ENCODE peak calls at places on chromosomes 4 and X, in five cellular contexts. J is SK-N-SH, U is HepG2, N is GM12878, G is K562. E is an unnamed sample.
A peak's percentile ranks its signal among the peaks of the same experiment; 100 is the strongest.

GRCh38 chr4:148831945-148832344 is 389.7 kb upstream of the NR3C2 start:
- DNase-seq in N (no peak), G (no peak), U (no peak), J (no peak), E (peak; percentile 4)

GRCh38 chr4:124713213-124713592 is 671 bp upstream of the ANKRD50 start:
- DNase-seq in G (peak; percentile 93), J (peak; percentile 76), U (peak; percentile 80), N (no peak), E (peak; percentile 79)

GRCh38 chr4:57490520-57490919 is 380.3 kb upstream of the IGFBP7 start:
- DNase-seq in G (no peak), U (no peak), J (no peak), N (no peak), E (no peak)

GRCh38 chr4:13541176-13541604 is 3.1 kb downstream of the NKX3-2 start:
- DNase-seq in U (no peak), J (peak; percentile 31), N (no peak), G (no peak), E (no peak)

GRCh38 chrX:71532078-71532752 is 689 bp upstream of the OGT start:
- DNase-seq in G (peak; percentile 69), N (no peak), J (no peak), U (no peak), E (no peak)

GRCh38 chr4:168183717-168184571 is 91.6 kb downstream of the ANXA10 start:
- DNase-seq in G (peak; percentile 36), N (peak; percentile 12), U (peak; percentile 14), J (peak; percentile 49), E (peak; percentile 43)

GRCh38 chr4:123352240-123352945 is 44.2 kb upstream of the SPRY1 start:
- DNase-seq in U (no peak), G (no peak), J (no peak), N (no peak), E (no peak)

GRCh38 chr4:128782875-128783614 is 26.5 kb upstream of the JADE1 start:
- DNase-seq in G (peak; percentile 12), N (no peak), J (no peak), U (no peak), E (no peak)

GRCh38 chr4:26140150-26140898 is 180.5 kb upstream of the RBPJ start:
- DNase-seq in N (no peak), U (no peak), G (no peak), J (no peak), E (no peak)

GRCh38 chr4:8641256-8641655 is 48.7 kb downstream of the CPZ start:
- DNase-seq in G (no peak), N (no peak), U (no peak), J (no peak), E (no peak)

GRCh38 chr4:37988670-37989069 is 28.5 kb downstream of the PTTG2 start:
- DNase-seq in U (no peak), N (no peak), G (no peak), J (no peak), E (no peak)

GRCh38 chr4:139872274-139872673 is 206.7 kb downstream of the MGST2 start:
- DNase-seq in J (no peak), N (no peak), G (no peak), U (peak; percentile 47), E (no peak)

GRCh38 chr4:94582517-94582916 is 130.8 kb downstream of the PDLIM5 start:
- DNase-seq in N (no peak), J (no peak), G (no peak), U (no peak), E (no peak)

GRCh38 chrX:153830632-153831434 is 489 bp upstream of the PDZD4 start:
- DNase-seq in G (no peak), J (peak; percentile 79), N (no peak), U (no peak), E (no peak)

GRCh38 chr4:138734746-138735145 is 280.8 kb upstream of the NOCT start:
- DNase-seq in U (no peak), G (no peak), J (no peak), N (no peak), E (no peak)

GRCh38 chr4:100288811-100289529 is 98.7 kb upstream of the DDIT4L start:
- DNase-seq in G (no peak), J (no peak), U (no peak), N (no peak), E (no peak)

GRCh38 chr4:46258436-46258835 is 131.5 kb downstream of the GABRA2 start:
- DNase-seq in G (no peak), U (no peak), J (no peak), N (no peak), E (no peak)

GRCh38 chr4:10613926-10614478 is 70.6 kb downstream of the CLNK start:
- DNase-seq in U (no peak), G (no peak), J (no peak), N (no peak), E (no peak)

GRCh38 chr4:152020073-152020472 is 259.3 kb upstream of the GATB start:
- DNase-seq in N (no peak), J (no peak), U (no peak), G (no peak), E (no peak)

GRCh38 chr4:180925800-180926199 is 1317.4 kb upstream of the TENM3 start:
- DNase-seq in G (no peak), N (no peak), J (no peak), U (no peak), E (no peak)

DNA sequence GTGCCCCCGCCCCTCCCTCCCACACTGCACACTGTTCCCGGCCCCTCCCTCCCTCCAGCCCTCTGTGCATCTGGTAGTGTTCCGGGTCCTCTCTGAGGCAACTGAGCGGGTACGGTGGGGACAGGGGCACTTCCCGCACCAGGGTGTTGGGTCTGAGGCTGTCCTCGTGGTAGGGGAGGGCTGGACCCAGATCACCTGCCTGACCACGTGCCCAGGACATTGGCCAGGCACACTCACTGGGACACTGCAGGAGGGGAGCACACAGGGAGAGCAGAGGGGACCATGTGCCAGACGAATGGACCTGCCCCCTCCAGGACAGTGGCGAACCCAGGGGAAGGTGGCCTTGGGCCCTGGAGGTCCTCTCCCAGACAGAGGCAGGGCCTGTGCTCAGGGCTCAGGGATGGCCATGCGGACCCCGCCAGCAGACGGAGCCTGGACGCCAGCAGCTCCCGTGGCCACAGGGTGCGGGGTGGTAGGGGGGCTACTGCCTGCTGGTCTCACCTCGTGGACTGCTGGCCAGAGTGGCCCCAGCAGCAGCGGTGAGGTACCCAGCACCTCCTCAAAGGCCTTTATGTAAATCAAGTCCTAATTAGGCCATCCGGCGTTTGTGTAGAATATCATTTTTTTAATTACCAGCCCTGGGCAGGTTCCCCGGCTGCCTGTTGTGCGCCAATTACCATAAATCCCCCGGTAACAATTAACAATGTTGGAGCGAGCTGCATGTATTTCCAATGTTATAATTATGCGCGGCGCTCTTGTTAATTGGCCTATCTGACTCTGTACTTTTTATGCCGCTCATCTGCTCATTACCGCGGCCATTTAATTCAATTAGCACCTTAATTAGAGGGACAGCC is 106.9 kb downstream of the FAM53A start:
- DNase-seq in N (no peak), G (no peak), J (no peak), U (no peak), E (no peak)
- TF ChIP-seq REST in N (no peak), G (no peak), J (no peak), U (no peak), E (no peak)

GRCh38 chr4:7324651-7325121 is 110.0 kb downstream of the PSAPL1 start:
- DNase-seq in G (no peak), J (peak; percentile 59), U (no peak), N (no peak), E (no peak)
- TF ChIP-seq JUND in G (no peak), J (no peak), U (no peak), N (no peak), E (no peak)

GRCh38 chr4:27463816-27464215 is 603.2 kb downstream of the STIM2 start:
- DNase-seq in U (no peak), G (no peak), N (no peak), J (no peak), E (peak; percentile 54)
- TF ChIP-seq REST in U (no peak), G (no peak), N (no peak), J (no peak), E (no peak)

GRCh38 chrX:112527903-112528302 is 151.8 kb downstream of the LHFPL1 start:
- DNase-seq in J (no peak), G (no peak), N (no peak), U (no peak), E (no peak)
- TF ChIP-seq JUND in J (no peak), G (no peak), N (no peak), U (no peak), E (no peak)

GRCh38 chr4:73776363-73776762 is 36.0 kb downstream of the CXCL8 start:
- DNase-seq in U (peak; percentile 16), G (peak; percentile 65), N (no peak), J (no peak), E (no peak)

GRCh38 chr4:73765296-73765695 is 24.9 kb downstream of the CXCL8 start:
- DNase-seq in U (no peak), N (no peak), J (no peak), G (no peak), E (no peak)

GRCh38 chr4:73772353-73772752 is 32.0 kb downstream of the CXCL8 start:
- DNase-seq in N (no peak), J (no peak), U (no peak), G (no peak), E (no peak)

GRCh38 chr4:73770917-73771316 is 30.5 kb downstream of the CXCL8 start:
- DNase-seq in U (no peak), N (no peak), G (no peak), J (no peak), E (no peak)
- TF ChIP-seq REST in U (no peak), N (no peak), G (no peak), J (no peak), E (no peak)

GRCh38 chrX:106976416-106976815 is 23.6 kb downstream of the MORC4 start:
- DNase-seq in U (no peak), J (no peak), G (no peak), N (no peak), E (no peak)

GRCh38 chrX:106972896-106973295 is 27.1 kb downstream of the MORC4 start:
- DNase-seq in G (no peak), U (no peak), J (no peak), N (no peak), E (no peak)

DNA sequence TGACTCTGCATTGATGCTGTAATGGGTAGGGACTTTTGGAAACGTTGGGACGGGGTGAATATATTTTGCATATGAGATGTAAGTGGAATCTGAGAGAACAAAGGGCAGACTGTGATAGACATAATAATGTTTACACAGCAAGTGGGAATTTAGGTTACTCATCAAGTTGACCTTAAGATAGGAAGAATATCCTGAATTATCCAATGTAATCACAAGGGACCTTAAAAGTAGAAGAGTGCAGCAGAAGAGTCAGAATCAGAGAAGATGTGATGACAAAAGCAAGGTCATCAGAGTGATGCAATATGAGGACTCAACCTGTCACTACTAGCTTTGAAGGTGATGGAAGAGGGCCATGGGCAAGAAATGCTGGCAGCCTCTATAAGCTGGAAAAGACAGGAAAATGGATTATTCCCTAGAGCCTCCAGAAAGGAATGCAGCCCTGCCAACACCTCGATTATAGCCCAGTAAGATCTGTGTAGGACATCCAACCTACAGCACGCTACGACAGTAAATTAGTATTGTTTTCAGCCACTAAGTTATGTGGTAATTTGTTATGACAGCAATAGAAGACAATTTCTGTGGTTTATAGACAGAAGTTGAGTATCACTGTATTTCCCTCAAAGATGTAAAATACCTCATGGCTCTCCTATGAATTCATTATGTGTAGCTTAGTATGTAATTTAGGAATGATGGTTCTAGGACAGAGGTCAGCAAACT is 26.4 kb downstream of the MORC4 start:
- DNase-seq in N (no peak), U (peak; percentile 47), J (no peak), G (no peak), E (no peak)
- TF ChIP-seq JUND in N (no peak), U (no peak), J (no peak), G (no peak), E (no peak)

GRCh38 chr4:7199129-7199725 is 6.9 kb downstream of the SORCS2 start:
- DNase-seq in G (no peak), U (no peak), J (no peak), N (no peak), E (no peak)
- TF ChIP-seq REST in G (no peak), U (no peak), J (no peak), N (no peak), E (no peak)

GRCh38 chrX:150680974-150681373 is 12.2 kb upstream of the MTMR1 start:
- DNase-seq in G (peak; percentile 29), N (no peak), J (peak; percentile 36), U (peak; percentile 7), E (peak; percentile 8)
- TF ChIP-seq JUND in G (no peak), N (no peak), J (no peak), U (no peak), E (no peak)

E was measured in HCT116.